ENCODE peak calls at places on chromosomes 12 and 14, in four cellular contexts. V, Y, J and G are unnamed samples.
A peak's percentile ranks its signal among the peaks of the same experiment; 100 is the strongest.

GRCh38 chr12:127655691-127656090 is 611.3 kb upstream of the TMEM132C start:
- DNase-seq in V (peak; percentile 69), Y (no peak), J (peak; percentile 52), G (no peak)

GRCh38 chr14:49971156-49972141 is 78.6 kb downstream of the ARF6 start:
- DNase-seq in V (no peak), Y (peak; percentile 52), J (no peak), G (no peak)

GRCh38 chr12:102722147-102722546 is 194.9 kb downstream of the PAH start:
- DNase-seq in V (no peak), Y (no peak), J (no peak), G (peak; percentile 18)

GRCh38 chr12:14185441-14186192 is 179.9 kb upstream of the ATF7IP start:
- DNase-seq in V (peak; percentile 70), Y (peak; percentile 11), J (peak; percentile 40), G (peak; percentile 89)

GRCh38 chr12:108495823-108496579 is 19.1 kb upstream of the FICD start:
- DNase-seq in V (no peak), Y (no peak), J (no peak), G (no peak)

GRCh38 chr12:57238854-57239554 is 9.5 kb downstream of the SHMT2 start:
- DNase-seq in V (peak; percentile 95), Y (peak; percentile 86), J (peak; percentile 90), G (peak; percentile 85)

GRCh38 chr14:92659765-92660561 is 88.5 kb downstream of the LGMN start:
- DNase-seq in V (no peak), Y (no peak), J (no peak), G (no peak)

GRCh38 chr12:53744730-53745129 is 7.0 kb downstream of the CISTR start:
- DNase-seq in V (no peak), Y (no peak), J (no peak), G (no peak)

GRCh38 chr14:61188936-61189808 is 92.0 kb downstream of the TMEM30B start:
- DNase-seq in V (peak; percentile 81), Y (no peak), J (peak; percentile 58), G (peak; percentile 50)

GRCh38 chr12:6765634-6766581 is at the start of gene PTMS:
- DNase-seq in V (peak; percentile 97), Y (no peak), J (peak; percentile 94), G (peak; percentile 94)

GRCh38 chr12:50936821-50937220 is 15.5 kb upstream of the HIGD1C start:
- DNase-seq in V (no peak), Y (no peak), J (no peak), G (no peak)

GRCh38 chr14:27427796-27428195 is 830.0 kb upstream of the NOVA1 start:
- DNase-seq in V (peak; percentile 53), Y (no peak), J (no peak), G (no peak)

GRCh38 chr12:122825773-122826724 is 9.2 kb upstream of the HIP1R start:
- DNase-seq in V (peak; percentile 30), Y (no peak), J (no peak), G (no peak)

GRCh38 chr12:101407054-101407437 is 526 bp downstream of the ARL1 start:
- DNase-seq in V (no peak), Y (no peak), J (no peak), G (no peak)

GRCh38 chr12:131192951-131193350 is 239.2 kb downstream of the ADGRD1 start:
- DNase-seq in V (no peak), Y (no peak), J (no peak), G (no peak)

GRCh38 chr14:28952707-28953106 is 186.1 kb downstream of the FOXG1 start:
- DNase-seq in V (no peak), Y (no peak), J (no peak), G (no peak)

GRCh38 chr12:8887285-8887715 is 27.0 kb upstream of the PHC1 start:
- DNase-seq in V (no peak), Y (no peak), J (no peak), G (no peak)

GRCh38 chr14:55807059-55807499 is 227.1 kb downstream of the KTN1 start:
- DNase-seq in V (peak; percentile 85), Y (peak; percentile 79), J (peak; percentile 27), G (no peak)

GRCh38 chr12:79187032-79187431 is 322.5 kb downstream of the SYT1 start:
- DNase-seq in V (no peak), Y (no peak), J (no peak), G (no peak)

GRCh38 chr12:132056959-132057358 is 87.2 kb downstream of the DDX51 start:
- DNase-seq in V (no peak), Y (no peak), J (no peak), G (no peak)

GRCh38 chr12:108260969-108261368 is 78.1 kb downstream of the CMKLR1 start:
- DNase-seq in V (no peak), Y (no peak), J (no peak), G (no peak)

GRCh38 chr12:93571360-93571853 is 1.1 kb upstream of the SOCS2 start:
- DNase-seq in V (peak; percentile 75), Y (peak; percentile 64), J (peak; percentile 83), G (peak; percentile 91)

GRCh38 chr14:87643005-87643404 is 350.0 kb downstream of the GALC start:
- DNase-seq in V (no peak), Y (no peak), J (no peak), G (no peak)

GRCh38 chr12:12533238-12533829 is 29.3 kb downstream of the DUSP16 start:
- DNase-seq in V (peak; percentile 79), Y (no peak), J (no peak), G (no peak)

GRCh38 chr12:6766651-6767300 is 613 bp downstream of the PTMS start:
- DNase-seq in V (peak; percentile 91), Y (peak; percentile 57), J (peak; percentile 71), G (peak; percentile 90)

GRCh38 chr14:60349663-60350365 is 100.8 kb downstream of the PPM1A start:
- DNase-seq in V (peak; percentile 71), Y (peak; percentile 31), J (peak; percentile 41), G (peak; percentile 13)

GRCh38 chr14:30160608-30161007 is 233.0 kb upstream of the PRKD1 start:
- DNase-seq in V (no peak), Y (no peak), J (no peak), G (no peak)

GRCh38 chr14:91154851-91155625 is 41.2 kb downstream of the DGLUCY start:
- DNase-seq in V (peak; percentile 76), Y (peak; percentile 36), J (peak; percentile 58), G (no peak)

GRCh38 chr12:46749322-46749721 is 76.5 kb downstream of the SLC38A4 start:
- DNase-seq in V (no peak), Y (no peak), J (no peak), G (no peak)